ENCODE peak calls at places on chromosomes 5 and 9, in four cellular contexts. X is A549, R is NCI-H2081, Q is GM10248. D is an unnamed sample.

GRCh38 chr5:127958421-127959011 is 125.0 kb upstream of the SLC12A2 start:
- DNase-seq in R (peak; percentile 37), Q (no peak), X (peak; percentile 93), D (no peak)

GRCh38 chr9:89793551-89793950 is 188.7 kb downstream of the GADD45G start:
- DNase-seq in Q (no peak), X (no peak), R (no peak), D (no peak)

GRCh38 chr5:123180178-123180577 is 91.1 kb downstream of the PRDM6 start:
- DNase-seq in Q (no peak), R (no peak), X (no peak), D (no peak)

GRCh38 chr5:108315829-108316228 is 66.1 kb downstream of the FBXL17 start:
- DNase-seq in R (no peak), X (peak; percentile 16), Q (no peak), D (no peak)

GRCh38 chr9:4489919-4490704 is at the start of gene SLC1A1:
- DNase-seq in R (peak; percentile 80), Q (peak; percentile 88), X (peak; percentile 52), D (peak; percentile 88)

GRCh38 chr5:35842856-35843255 is 13.8 kb upstream of the IL7R start:
- DNase-seq in X (no peak), R (no peak), Q (no peak), D (no peak)

GRCh38 chr9:84513981-84514380 is 155.5 kb upstream of the NTRK2 start:
- DNase-seq in X (no peak), R (no peak), Q (no peak), D (no peak)

GRCh38 chr5:73496984-73497457 is 1.2 kb upstream of the BTF3 start:
- DNase-seq in R (peak; percentile 76), X (peak; percentile 85), Q (no peak), D (peak; percentile 31)

GRCh38 chr9:127311239-127311741 is 46.7 kb downstream of the GARNL3 start:
- DNase-seq in R (peak; percentile 29), Q (no peak), X (peak; percentile 60), D (no peak)

GRCh38 chr9:110986529-110986928 is 51.7 kb downstream of the LPAR1 start:
- DNase-seq in X (no peak), Q (no peak), R (no peak), D (no peak)

GRCh38 chr5:1480217-1480616 is 35.0 kb upstream of the SLC6A3 start:
- DNase-seq in X (peak; percentile 63), Q (no peak), R (no peak), D (no peak)

GRCh38 chr9:132350861-132351315 is 3.9 kb downstream of the SETX start:
- DNase-seq in Q (peak; percentile 67), R (no peak), X (no peak), D (peak; percentile 74)

GRCh38 chr9:137245450-137246421 is 4.6 kb downstream of the TUBB4B start:
- DNase-seq in Q (no peak), R (no peak), X (no peak), D (no peak)

GRCh38 chr9:133991211-133991921 is 758 bp downstream of the VAV2 start:
- DNase-seq in X (no peak), Q (no peak), R (no peak), D (no peak)

GRCh38 chr5:160434022-160434531 is 12.4 kb downstream of the PTTG1 start:
- DNase-seq in X (no peak), Q (peak; percentile 82), R (peak; percentile 13), D (peak; percentile 74)

GRCh38 chr5:179123491-179124328 is 63.5 kb downstream of the ZNF354C start:
- DNase-seq in R (no peak), Q (no peak), X (no peak), D (no peak)

GRCh38 chr5:168269950-168270349 is 21.5 kb upstream of the WWC1 start:
- DNase-seq in Q (no peak), R (no peak), X (peak; percentile 56), D (no peak)